ENCODE peak calls at places on chromosomes 11 and 22, in eight cellular contexts. One of them, this sample, is unnamed.

GRCh38 chr11:65861165-65861505 is 902 bp downstream of the MUS81 start:
- DNase-seq in activated T-helper 1 cell treated with Interleukin-2 at 50 U/mL for 16 hours: no peak
- DNase-seq in stimulated activated naive CD8-positive, alpha-beta T cell treated with anti-CD3 and anti-CD28 coated beads, Interleukin-15, amount 100 ng/mL, for 72 hours: no peak
- DNase-seq in RWPE1: no peak
- DNase-seq in activated naive CD8-positive, alpha-beta T cell treated with anti-CD3 and anti-CD28 coated beads, Interleukin-2, amount 50 U/mL, for 16 hours: no peak
- DNase-seq in EL: no peak
- DNase-seq in left colon: peak; percentile 53
- DNase-seq in HT-29: no peak
- DNase-seq in this sample: no peak

GRCh38 chr11:19199037-19199436 is 2.7 kb downstream of the CSRP3 start:
- DNase-seq in RWPE1: no peak
- DNase-seq in stimulated activated naive CD8-positive, alpha-beta T cell treated with anti-CD3 and anti-CD28 coated beads, Interleukin-15, amount 100 ng/mL, for 72 hours: no peak
- DNase-seq in activated naive CD8-positive, alpha-beta T cell treated with anti-CD3 and anti-CD28 coated beads, Interleukin-2, amount 50 U/mL, for 16 hours: no peak
- DNase-seq in left colon: no peak
- DNase-seq in HT-29: no peak
- DNase-seq in activated T-helper 1 cell treated with Interleukin-2 at 50 U/mL for 16 hours: no peak
- DNase-seq in EL: no peak
- DNase-seq in this sample: no peak

GRCh38 chr11:119721129-119722120 is 7.6 kb downstream of the NECTIN1 start:
- DNase-seq in stimulated activated naive CD8-positive, alpha-beta T cell treated with anti-CD3 and anti-CD28 coated beads, Interleukin-15, amount 100 ng/mL, for 72 hours: no peak
- DNase-seq in RWPE1: peak; percentile 64
- DNase-seq in left colon: peak; percentile 57
- DNase-seq in EL: peak; percentile 21
- DNase-seq in HT-29: peak; percentile 36
- DNase-seq in activated T-helper 1 cell treated with Interleukin-2 at 50 U/mL for 16 hours: no peak
- DNase-seq in activated naive CD8-positive, alpha-beta T cell treated with anti-CD3 and anti-CD28 coated beads, Interleukin-2, amount 50 U/mL, for 16 hours: no peak
- DNase-seq in this sample: no peak

GRCh38 chr11:127017482-127017881 is 16.9 kb upstream of the KIRREL3 start:
- DNase-seq in activated T-helper 1 cell treated with Interleukin-2 at 50 U/mL for 16 hours: no peak
- DNase-seq in activated naive CD8-positive, alpha-beta T cell treated with anti-CD3 and anti-CD28 coated beads, Interleukin-2, amount 50 U/mL, for 16 hours: no peak
- DNase-seq in EL: peak; percentile 94
- DNase-seq in stimulated activated naive CD8-positive, alpha-beta T cell treated with anti-CD3 and anti-CD28 coated beads, Interleukin-15, amount 100 ng/mL, for 72 hours: no peak
- DNase-seq in RWPE1: peak; percentile 59
- DNase-seq in HT-29: peak; percentile 82
- DNase-seq in left colon: no peak
- DNase-seq in this sample: no peak

GRCh38 chr11:8989411-8989810 is 14.4 kb downstream of the NRIP3 start:
- DNase-seq in HT-29: no peak
- DNase-seq in EL: peak; percentile 67
- DNase-seq in RWPE1: no peak
- DNase-seq in activated naive CD8-positive, alpha-beta T cell treated with anti-CD3 and anti-CD28 coated beads, Interleukin-2, amount 50 U/mL, for 16 hours: no peak
- DNase-seq in left colon: no peak
- DNase-seq in stimulated activated naive CD8-positive, alpha-beta T cell treated with anti-CD3 and anti-CD28 coated beads, Interleukin-15, amount 100 ng/mL, for 72 hours: no peak
- DNase-seq in activated T-helper 1 cell treated with Interleukin-2 at 50 U/mL for 16 hours: no peak
- DNase-seq in this sample: no peak

GRCh38 chr11:133619973-133620372 is 87.7 kb upstream of the OPCML start:
- DNase-seq in activated naive CD8-positive, alpha-beta T cell treated with anti-CD3 and anti-CD28 coated beads, Interleukin-2, amount 50 U/mL, for 16 hours: no peak
- DNase-seq in EL: no peak
- DNase-seq in activated T-helper 1 cell treated with Interleukin-2 at 50 U/mL for 16 hours: no peak
- DNase-seq in RWPE1: no peak
- DNase-seq in stimulated activated naive CD8-positive, alpha-beta T cell treated with anti-CD3 and anti-CD28 coated beads, Interleukin-15, amount 100 ng/mL, for 72 hours: no peak
- DNase-seq in left colon: no peak
- DNase-seq in HT-29: peak; percentile 43
- DNase-seq in this sample: no peak

GRCh38 chr22:30356392-30357230 is at the start of the genes CCDC157 and SF3A1:
- DNase-seq in EL: peak; percentile 89
- DNase-seq in activated naive CD8-positive, alpha-beta T cell treated with anti-CD3 and anti-CD28 coated beads, Interleukin-2, amount 50 U/mL, for 16 hours: peak; percentile 65
- DNase-seq in left colon: peak; percentile 92
- DNase-seq in HT-29: peak; percentile 81
- DNase-seq in RWPE1: peak; percentile 77
- DNase-seq in activated T-helper 1 cell treated with Interleukin-2 at 50 U/mL for 16 hours: peak; percentile 81
- DNase-seq in stimulated activated naive CD8-positive, alpha-beta T cell treated with anti-CD3 and anti-CD28 coated beads, Interleukin-15, amount 100 ng/mL, for 72 hours: peak; percentile 84
- DNase-seq in this sample: peak; percentile 95

GRCh38 chr11:64437426-64437825 is 78.5 kb downstream of the RPS6KA4 start:
- DNase-seq in activated naive CD8-positive, alpha-beta T cell treated with anti-CD3 and anti-CD28 coated beads, Interleukin-2, amount 50 U/mL, for 16 hours: no peak
- DNase-seq in stimulated activated naive CD8-positive, alpha-beta T cell treated with anti-CD3 and anti-CD28 coated beads, Interleukin-15, amount 100 ng/mL, for 72 hours: no peak
- DNase-seq in HT-29: no peak
- DNase-seq in activated T-helper 1 cell treated with Interleukin-2 at 50 U/mL for 16 hours: no peak
- DNase-seq in EL: no peak
- DNase-seq in RWPE1: peak; percentile 27
- DNase-seq in left colon: no peak
- DNase-seq in this sample: no peak

GRCh38 chr11:416757-417621 is 2.2 kb upstream of the SIGIRR start:
- DNase-seq in RWPE1: peak; percentile 44
- DNase-seq in activated naive CD8-positive, alpha-beta T cell treated with anti-CD3 and anti-CD28 coated beads, Interleukin-2, amount 50 U/mL, for 16 hours: no peak
- DNase-seq in left colon: peak; percentile 85
- DNase-seq in HT-29: peak; percentile 93
- DNase-seq in stimulated activated naive CD8-positive, alpha-beta T cell treated with anti-CD3 and anti-CD28 coated beads, Interleukin-15, amount 100 ng/mL, for 72 hours: no peak
- DNase-seq in EL: peak; percentile 49
- DNase-seq in activated T-helper 1 cell treated with Interleukin-2 at 50 U/mL for 16 hours: no peak
- DNase-seq in this sample: no peak

GRCh38 chr11:70651036-70651435 is 252.7 kb downstream of the CTTN start:
- DNase-seq in RWPE1: no peak
- DNase-seq in left colon: no peak
- DNase-seq in activated naive CD8-positive, alpha-beta T cell treated with anti-CD3 and anti-CD28 coated beads, Interleukin-2, amount 50 U/mL, for 16 hours: no peak
- DNase-seq in HT-29: no peak
- DNase-seq in activated T-helper 1 cell treated with Interleukin-2 at 50 U/mL for 16 hours: no peak
- DNase-seq in stimulated activated naive CD8-positive, alpha-beta T cell treated with anti-CD3 and anti-CD28 coated beads, Interleukin-15, amount 100 ng/mL, for 72 hours: no peak
- DNase-seq in EL: no peak
- DNase-seq in this sample: no peak

GRCh38 chr11:8810331-8811301 is 100.4 kb upstream of the AKIP1 start:
- DNase-seq in EL: peak; percentile 80
- DNase-seq in left colon: peak; percentile 86
- DNase-seq in activated T-helper 1 cell treated with Interleukin-2 at 50 U/mL for 16 hours: no peak
- DNase-seq in stimulated activated naive CD8-positive, alpha-beta T cell treated with anti-CD3 and anti-CD28 coated beads, Interleukin-15, amount 100 ng/mL, for 72 hours: no peak
- DNase-seq in HT-29: peak; percentile 93
- DNase-seq in activated naive CD8-positive, alpha-beta T cell treated with anti-CD3 and anti-CD28 coated beads, Interleukin-2, amount 50 U/mL, for 16 hours: no peak
- DNase-seq in RWPE1: peak; percentile 85
- DNase-seq in this sample: peak; percentile 88

GRCh38 chr22:24118689-24119384 is 62.5 kb upstream of the SUSD2 start:
- DNase-seq in activated T-helper 1 cell treated with Interleukin-2 at 50 U/mL for 16 hours: no peak
- DNase-seq in EL: no peak
- DNase-seq in activated naive CD8-positive, alpha-beta T cell treated with anti-CD3 and anti-CD28 coated beads, Interleukin-2, amount 50 U/mL, for 16 hours: no peak
- DNase-seq in left colon: no peak
- DNase-seq in stimulated activated naive CD8-positive, alpha-beta T cell treated with anti-CD3 and anti-CD28 coated beads, Interleukin-15, amount 100 ng/mL, for 72 hours: no peak
- DNase-seq in HT-29: no peak
- DNase-seq in RWPE1: no peak
- DNase-seq in this sample: no peak

GRCh38 chr11:120127236-120127635 is 10.7 kb downstream of the TRIM29 start:
- DNase-seq in HT-29: no peak
- DNase-seq in EL: no peak
- DNase-seq in activated T-helper 1 cell treated with Interleukin-2 at 50 U/mL for 16 hours: no peak
- DNase-seq in RWPE1: no peak
- DNase-seq in activated naive CD8-positive, alpha-beta T cell treated with anti-CD3 and anti-CD28 coated beads, Interleukin-2, amount 50 U/mL, for 16 hours: no peak
- DNase-seq in stimulated activated naive CD8-positive, alpha-beta T cell treated with anti-CD3 and anti-CD28 coated beads, Interleukin-15, amount 100 ng/mL, for 72 hours: no peak
- DNase-seq in left colon: no peak
- DNase-seq in this sample: no peak

GRCh38 chr22:36048911-36049677 is 20.5 kb upstream of the RBFOX2 start:
- DNase-seq in RWPE1: no peak
- DNase-seq in EL: peak; percentile 31
- DNase-seq in left colon: no peak
- DNase-seq in activated naive CD8-positive, alpha-beta T cell treated with anti-CD3 and anti-CD28 coated beads, Interleukin-2, amount 50 U/mL, for 16 hours: no peak
- DNase-seq in stimulated activated naive CD8-positive, alpha-beta T cell treated with anti-CD3 and anti-CD28 coated beads, Interleukin-15, amount 100 ng/mL, for 72 hours: no peak
- DNase-seq in activated T-helper 1 cell treated with Interleukin-2 at 50 U/mL for 16 hours: no peak
- DNase-seq in HT-29: no peak
- DNase-seq in this sample: no peak

GRCh38 chr11:86699036-86699791 is 26.8 kb upstream of the ME3 start:
- DNase-seq in activated T-helper 1 cell treated with Interleukin-2 at 50 U/mL for 16 hours: no peak
- DNase-seq in stimulated activated naive CD8-positive, alpha-beta T cell treated with anti-CD3 and anti-CD28 coated beads, Interleukin-15, amount 100 ng/mL, for 72 hours: no peak
- DNase-seq in EL: peak; percentile 27
- DNase-seq in RWPE1: no peak
- DNase-seq in left colon: no peak
- DNase-seq in activated naive CD8-positive, alpha-beta T cell treated with anti-CD3 and anti-CD28 coated beads, Interleukin-2, amount 50 U/mL, for 16 hours: no peak
- DNase-seq in HT-29: no peak
- DNase-seq in this sample: no peak

GRCh38 chr22:49015993-49016908 is 811.4 kb downstream of the BRD1 start:
- DNase-seq in left colon: no peak
- DNase-seq in EL: no peak
- DNase-seq in stimulated activated naive CD8-positive, alpha-beta T cell treated with anti-CD3 and anti-CD28 coated beads, Interleukin-15, amount 100 ng/mL, for 72 hours: no peak
- DNase-seq in activated T-helper 1 cell treated with Interleukin-2 at 50 U/mL for 16 hours: no peak
- DNase-seq in HT-29: no peak
- DNase-seq in activated naive CD8-positive, alpha-beta T cell treated with anti-CD3 and anti-CD28 coated beads, Interleukin-2, amount 50 U/mL, for 16 hours: no peak
- DNase-seq in RWPE1: no peak
- DNase-seq in this sample: peak; percentile 54

GRCh38 chr22:43014876-43015676 is at the start of gene PACSIN2:
- DNase-seq in activated naive CD8-positive, alpha-beta T cell treated with anti-CD3 and anti-CD28 coated beads, Interleukin-2, amount 50 U/mL, for 16 hours: peak; percentile 99
- DNase-seq in RWPE1: peak; percentile 99
- DNase-seq in HT-29: peak; percentile 94
- DNase-seq in EL: peak; percentile 99
- DNase-seq in left colon: peak; percentile 99
- DNase-seq in stimulated activated naive CD8-positive, alpha-beta T cell treated with anti-CD3 and anti-CD28 coated beads, Interleukin-15, amount 100 ng/mL, for 72 hours: peak; percentile 98
- DNase-seq in activated T-helper 1 cell treated with Interleukin-2 at 50 U/mL for 16 hours: peak; percentile 98
- DNase-seq in this sample: peak; percentile 100

GRCh38 chr22:47872761-47873535 is 1110.5 kb downstream of the TBC1D22A start:
- DNase-seq in stimulated activated naive CD8-positive, alpha-beta T cell treated with anti-CD3 and anti-CD28 coated beads, Interleukin-15, amount 100 ng/mL, for 72 hours: no peak
- DNase-seq in RWPE1: no peak
- DNase-seq in activated naive CD8-positive, alpha-beta T cell treated with anti-CD3 and anti-CD28 coated beads, Interleukin-2, amount 50 U/mL, for 16 hours: no peak
- DNase-seq in HT-29: no peak
- DNase-seq in activated T-helper 1 cell treated with Interleukin-2 at 50 U/mL for 16 hours: no peak
- DNase-seq in left colon: no peak
- DNase-seq in EL: no peak
- DNase-seq in this sample: no peak

GRCh38 chr11:43760902-43761301 is 80.4 kb downstream of the HSD17B12 start:
- DNase-seq in left colon: no peak
- DNase-seq in EL: no peak
- DNase-seq in HT-29: no peak
- DNase-seq in activated naive CD8-positive, alpha-beta T cell treated with anti-CD3 and anti-CD28 coated beads, Interleukin-2, amount 50 U/mL, for 16 hours: no peak
- DNase-seq in stimulated activated naive CD8-positive, alpha-beta T cell treated with anti-CD3 and anti-CD28 coated beads, Interleukin-15, amount 100 ng/mL, for 72 hours: no peak
- DNase-seq in RWPE1: no peak
- DNase-seq in activated T-helper 1 cell treated with Interleukin-2 at 50 U/mL for 16 hours: no peak
- DNase-seq in this sample: no peak

GRCh38 chr22:30892286-30892685 is 76.3 kb downstream of the MORC2 start:
- DNase-seq in EL: no peak
- DNase-seq in activated T-helper 1 cell treated with Interleukin-2 at 50 U/mL for 16 hours: no peak
- DNase-seq in activated naive CD8-positive, alpha-beta T cell treated with anti-CD3 and anti-CD28 coated beads, Interleukin-2, amount 50 U/mL, for 16 hours: no peak
- DNase-seq in left colon: no peak
- DNase-seq in stimulated activated naive CD8-positive, alpha-beta T cell treated with anti-CD3 and anti-CD28 coated beads, Interleukin-15, amount 100 ng/mL, for 72 hours: no peak
- DNase-seq in HT-29: no peak
- DNase-seq in RWPE1: no peak
- DNase-seq in this sample: peak; percentile 15

GRCh38 chr11:134469627-134470026 is 57.6 kb upstream of the B3GAT1 start:
- DNase-seq in activated naive CD8-positive, alpha-beta T cell treated with anti-CD3 and anti-CD28 coated beads, Interleukin-2, amount 50 U/mL, for 16 hours: no peak
- DNase-seq in stimulated activated naive CD8-positive, alpha-beta T cell treated with anti-CD3 and anti-CD28 coated beads, Interleukin-15, amount 100 ng/mL, for 72 hours: no peak
- DNase-seq in EL: no peak
- DNase-seq in RWPE1: peak; percentile 25
- DNase-seq in HT-29: peak; percentile 35
- DNase-seq in activated T-helper 1 cell treated with Interleukin-2 at 50 U/mL for 16 hours: no peak
- DNase-seq in left colon: no peak
- DNase-seq in this sample: no peak

GRCh38 chr22:31561238-31561887 is 65.0 kb downstream of the SFI1 start:
- DNase-seq in activated T-helper 1 cell treated with Interleukin-2 at 50 U/mL for 16 hours: peak; percentile 10
- DNase-seq in EL: peak; percentile 74
- DNase-seq in stimulated activated naive CD8-positive, alpha-beta T cell treated with anti-CD3 and anti-CD28 coated beads, Interleukin-15, amount 100 ng/mL, for 72 hours: peak; percentile 28
- DNase-seq in RWPE1: peak; percentile 67
- DNase-seq in left colon: peak; percentile 88
- DNase-seq in HT-29: peak; percentile 81
- DNase-seq in activated naive CD8-positive, alpha-beta T cell treated with anti-CD3 and anti-CD28 coated beads, Interleukin-2, amount 50 U/mL, for 16 hours: no peak
- DNase-seq in this sample: peak; percentile 75

GRCh38 chr11:66047541-66048365 is 1.2 kb downstream of the GAL3ST3 start:
- DNase-seq in stimulated activated naive CD8-positive, alpha-beta T cell treated with anti-CD3 and anti-CD28 coated beads, Interleukin-15, amount 100 ng/mL, for 72 hours: no peak
- DNase-seq in EL: peak; percentile 28
- DNase-seq in HT-29: no peak
- DNase-seq in activated naive CD8-positive, alpha-beta T cell treated with anti-CD3 and anti-CD28 coated beads, Interleukin-2, amount 50 U/mL, for 16 hours: no peak
- DNase-seq in activated T-helper 1 cell treated with Interleukin-2 at 50 U/mL for 16 hours: no peak
- DNase-seq in left colon: no peak
- DNase-seq in RWPE1: no peak
- DNase-seq in this sample: no peak

GRCh38 chr11:27795955-27796861 is 96.0 kb upstream of the BDNF start:
- DNase-seq in activated T-helper 1 cell treated with Interleukin-2 at 50 U/mL for 16 hours: no peak
- DNase-seq in left colon: peak; percentile 74
- DNase-seq in EL: no peak
- DNase-seq in stimulated activated naive CD8-positive, alpha-beta T cell treated with anti-CD3 and anti-CD28 coated beads, Interleukin-15, amount 100 ng/mL, for 72 hours: no peak
- DNase-seq in activated naive CD8-positive, alpha-beta T cell treated with anti-CD3 and anti-CD28 coated beads, Interleukin-2, amount 50 U/mL, for 16 hours: no peak
- DNase-seq in RWPE1: no peak
- DNase-seq in HT-29: peak; percentile 87
- DNase-seq in this sample: no peak

GRCh38 chr11:119907122-119907933 is 178.3 kb upstream of the NECTIN1 start:
- DNase-seq in left colon: peak; percentile 69
- DNase-seq in RWPE1: no peak
- DNase-seq in activated T-helper 1 cell treated with Interleukin-2 at 50 U/mL for 16 hours: no peak
- DNase-seq in stimulated activated naive CD8-positive, alpha-beta T cell treated with anti-CD3 and anti-CD28 coated beads, Interleukin-15, amount 100 ng/mL, for 72 hours: no peak
- DNase-seq in activated naive CD8-positive, alpha-beta T cell treated with anti-CD3 and anti-CD28 coated beads, Interleukin-2, amount 50 U/mL, for 16 hours: no peak
- DNase-seq in HT-29: peak; percentile 82
- DNase-seq in EL: no peak
- DNase-seq in this sample: no peak

GRCh38 chr11:35106595-35106994 is 32.4 kb upstream of the CD44 start:
- DNase-seq in EL: no peak
- DNase-seq in activated T-helper 1 cell treated with Interleukin-2 at 50 U/mL for 16 hours: no peak
- DNase-seq in left colon: no peak
- DNase-seq in HT-29: no peak
- DNase-seq in stimulated activated naive CD8-positive, alpha-beta T cell treated with anti-CD3 and anti-CD28 coated beads, Interleukin-15, amount 100 ng/mL, for 72 hours: no peak
- DNase-seq in RWPE1: no peak
- DNase-seq in activated naive CD8-positive, alpha-beta T cell treated with anti-CD3 and anti-CD28 coated beads, Interleukin-2, amount 50 U/mL, for 16 hours: no peak
- DNase-seq in this sample: no peak

GRCh38 chr11:8480858-8481257 is 113.2 kb downstream of the STK33 start:
- DNase-seq in activated T-helper 1 cell treated with Interleukin-2 at 50 U/mL for 16 hours: no peak
- DNase-seq in left colon: no peak
- DNase-seq in stimulated activated naive CD8-positive, alpha-beta T cell treated with anti-CD3 and anti-CD28 coated beads, Interleukin-15, amount 100 ng/mL, for 72 hours: no peak
- DNase-seq in EL: no peak
- DNase-seq in activated naive CD8-positive, alpha-beta T cell treated with anti-CD3 and anti-CD28 coated beads, Interleukin-2, amount 50 U/mL, for 16 hours: no peak
- DNase-seq in RWPE1: no peak
- DNase-seq in HT-29: no peak
- DNase-seq in this sample: no peak

GRCh38 chr11:129279326-129280026 is 87.4 kb upstream of the ARHGAP32 start:
- DNase-seq in RWPE1: peak; percentile 77
- DNase-seq in HT-29: peak; percentile 82
- DNase-seq in left colon: peak; percentile 83
- DNase-seq in EL: peak; percentile 78
- DNase-seq in activated T-helper 1 cell treated with Interleukin-2 at 50 U/mL for 16 hours: peak; percentile 57
- DNase-seq in activated naive CD8-positive, alpha-beta T cell treated with anti-CD3 and anti-CD28 coated beads, Interleukin-2, amount 50 U/mL, for 16 hours: peak; percentile 32
- DNase-seq in stimulated activated naive CD8-positive, alpha-beta T cell treated with anti-CD3 and anti-CD28 coated beads, Interleukin-15, amount 100 ng/mL, for 72 hours: peak; percentile 75
- DNase-seq in this sample: peak; percentile 81

GRCh38 chr11:11808992-11809583 is 32.7 kb upstream of the USP47 start:
- DNase-seq in left colon: no peak
- DNase-seq in activated naive CD8-positive, alpha-beta T cell treated with anti-CD3 and anti-CD28 coated beads, Interleukin-2, amount 50 U/mL, for 16 hours: no peak
- DNase-seq in EL: no peak
- DNase-seq in RWPE1: no peak
- DNase-seq in activated T-helper 1 cell treated with Interleukin-2 at 50 U/mL for 16 hours: no peak
- DNase-seq in HT-29: no peak
- DNase-seq in stimulated activated naive CD8-positive, alpha-beta T cell treated with anti-CD3 and anti-CD28 coated beads, Interleukin-15, amount 100 ng/mL, for 72 hours: no peak
- DNase-seq in this sample: no peak